ENCODE peak calls at places on chromosomes 1 and 21, in five cellular contexts. One of them, this sample, is unnamed.

GRCh38 chr1:156639601-156640101 is 2.3 kb upstream of the BCAN start:
- DNase-seq in IMR-90: no peak
- DNase-seq in A549: no peak
- DNase-seq in Peyer's patch: no peak
- DNase-seq in K562: no peak
- DNase-seq in this sample: no peak

GRCh38 chr1:174352117-174352516 is 95.6 kb upstream of the GPR52 start:
- DNase-seq in IMR-90: no peak
- DNase-seq in A549: no peak
- DNase-seq in Peyer's patch: no peak
- DNase-seq in K562: no peak
- DNase-seq in this sample: no peak

GRCh38 chr1:204405988-204406387 is 5.6 kb downstream of the PPP1R15B start:
- DNase-seq in IMR-90: no peak
- DNase-seq in A549: no peak
- DNase-seq in Peyer's patch: no peak
- DNase-seq in K562: no peak
- DNase-seq in this sample: no peak

GRCh38 chr1:39407889-39408640 is 83.4 kb upstream of the BMP8A start:
- DNase-seq in IMR-90: no peak
- DNase-seq in A549: no peak
- DNase-seq in Peyer's patch: no peak
- DNase-seq in K562: no peak
- DNase-seq in this sample: no peak

GRCh38 chr1:5718716-5719632 is 273.3 kb downstream of the NPHP4 start:
- DNase-seq in IMR-90: no peak
- DNase-seq in A549: no peak
- DNase-seq in Peyer's patch: no peak
- DNase-seq in K562: no peak
- DNase-seq in this sample: no peak

GRCh38 chr21:45142469-45142868 is 68.1 kb downstream of the ADARB1 start:
- DNase-seq in IMR-90: peak; percentile 84
- DNase-seq in A549: no peak
- DNase-seq in Peyer's patch: no peak
- DNase-seq in K562: no peak
- DNase-seq in this sample: no peak

GRCh38 chr1:234827181-234827580 is 217.2 kb upstream of the IRF2BP2 start:
- DNase-seq in IMR-90: no peak
- DNase-seq in A549: no peak
- DNase-seq in Peyer's patch: no peak
- DNase-seq in K562: no peak
- DNase-seq in this sample: no peak

GRCh38 chr1:109265741-109266330 is 16.5 kb downstream of the CELSR2 start:
- DNase-seq in IMR-90: no peak
- DNase-seq in A549: no peak
- DNase-seq in Peyer's patch: no peak
- DNase-seq in K562: no peak
- DNase-seq in this sample: no peak

GRCh38 chr1:39105841-39106765 is 80.0 kb downstream of the NDUFS5 start:
- DNase-seq in IMR-90: no peak
- DNase-seq in A549: peak; percentile 46
- DNase-seq in Peyer's patch: no peak
- DNase-seq in K562: peak; percentile 73
- DNase-seq in this sample: no peak

GRCh38 chr1:191022856-191023255 is 545.2 kb upstream of the BRINP3 start:
- DNase-seq in IMR-90: peak; percentile 57
- DNase-seq in A549: no peak
- DNase-seq in Peyer's patch: no peak
- DNase-seq in K562: no peak
- DNase-seq in this sample: no peak

GRCh38 chr1:153510984-153511410 is 24.8 kb downstream of the S100A6 start:
- DNase-seq in IMR-90: peak; percentile 74
- DNase-seq in A549: peak; percentile 84
- DNase-seq in Peyer's patch: peak; percentile 72
- DNase-seq in K562: peak; percentile 86
- DNase-seq in this sample: no peak

GRCh38 chr1:171048014-171048413 is 42.7 kb upstream of the FMO3 start:
- DNase-seq in IMR-90: no peak
- DNase-seq in A549: no peak
- DNase-seq in Peyer's patch: no peak
- DNase-seq in K562: no peak
- DNase-seq in this sample: no peak

GRCh38 chr1:172658871-172659453 is at the start of gene FASLG:
- DNase-seq in IMR-90: peak; percentile 14
- DNase-seq in A549: no peak
- DNase-seq in Peyer's patch: no peak
- DNase-seq in K562: no peak
- DNase-seq in this sample: no peak

GRCh38 chr1:67431869-67432578 is 1.8 kb upstream of the SERBP1 start:
- DNase-seq in IMR-90: no peak
- DNase-seq in A549: no peak
- DNase-seq in Peyer's patch: no peak
- DNase-seq in K562: peak; percentile 27
- DNase-seq in this sample: no peak

GRCh38 chr1:103198076-103198475 is 89.8 kb upstream of the COL11A1 start:
- DNase-seq in IMR-90: no peak
- DNase-seq in A549: no peak
- DNase-seq in Peyer's patch: no peak
- DNase-seq in K562: no peak
- DNase-seq in this sample: no peak

GRCh38 chr1:168726311-168726710 is 2.7 kb downstream of the DPT start:
- DNase-seq in IMR-90: no peak
- DNase-seq in A549: no peak
- DNase-seq in Peyer's patch: no peak
- DNase-seq in K562: no peak
- DNase-seq in this sample: no peak

GRCh38 chr1:168728452-168729404 is at the start of gene DPT:
- DNase-seq in IMR-90: peak; percentile 9
- DNase-seq in A549: no peak
- DNase-seq in Peyer's patch: no peak
- DNase-seq in K562: no peak
- DNase-seq in this sample: no peak

GRCh38 chr1:168731244-168731643 is 2.2 kb upstream of the DPT start:
- DNase-seq in IMR-90: no peak
- DNase-seq in A549: no peak
- DNase-seq in Peyer's patch: no peak
- DNase-seq in K562: no peak
- DNase-seq in this sample: no peak

GRCh38 chr1:168726719-168727118 is 2.3 kb downstream of the DPT start:
- DNase-seq in IMR-90: no peak
- DNase-seq in A549: no peak
- DNase-seq in Peyer's patch: no peak
- DNase-seq in K562: no peak
- DNase-seq in this sample: no peak

GRCh38 chr1:168729405-168729802 is 398 bp upstream of the DPT start:
- DNase-seq in IMR-90: no peak
- DNase-seq in A549: no peak
- DNase-seq in Peyer's patch: no peak
- DNase-seq in K562: no peak
- DNase-seq in this sample: no peak
- TF ChIP-seq POLR2A in IMR-90: no peak
- TF ChIP-seq POLR2A in A549: no peak
- TF ChIP-seq POLR2A in Peyer's patch: no peak
- TF ChIP-seq POLR2A in K562: no peak
- TF ChIP-seq POLR2A in this sample: no peak

GRCh38 chr1:23263380-23263887 is 46.1 kb upstream of the HTR1D start:
- DNase-seq in IMR-90: no peak
- DNase-seq in A549: peak; percentile 23
- DNase-seq in Peyer's patch: no peak
- DNase-seq in K562: no peak
- DNase-seq in this sample: no peak
- H3K4me3 ChIP-seq in IMR-90: no peak overlapping the region
- H3K4me3 ChIP-seq in A549: no peak overlapping the region
- H3K4me3 ChIP-seq in Peyer's patch: no peak overlapping the region
- H3K4me3 ChIP-seq in K562: no peak overlapping the region
- H3K4me3 ChIP-seq in this sample: no peak overlapping the region

GRCh38 chr1:215569987-215570824 is 3.1 kb downstream of the KCTD3 start:
- DNase-seq in IMR-90: peak; percentile 20
- DNase-seq in A549: no peak
- DNase-seq in Peyer's patch: no peak
- DNase-seq in K562: no peak
- DNase-seq in this sample: no peak
- H3K27ac ChIP-seq in IMR-90: no peak overlapping the region
- H3K27ac ChIP-seq in A549: peak overlapping the region; percentile 10
- H3K27ac ChIP-seq in Peyer's patch: peak overlapping the region; percentile 61
- H3K27ac ChIP-seq in K562: peak overlapping the region; percentile 82
- H3K27ac ChIP-seq in this sample: peak overlapping the region; percentile 45

GRCh38 chr1:3422638-3423037 is 31.8 kb upstream of the ARHGEF16 start:
- DNase-seq in IMR-90: no peak
- DNase-seq in A549: no peak
- DNase-seq in Peyer's patch: no peak
- DNase-seq in K562: no peak
- DNase-seq in this sample: no peak

GRCh38 chr1:3425486-3426215 is 28.8 kb upstream of the ARHGEF16 start:
- DNase-seq in IMR-90: no peak
- DNase-seq in A549: no peak
- DNase-seq in Peyer's patch: no peak
- DNase-seq in K562: no peak
- DNase-seq in this sample: no peak

GRCh38 chr1:3420218-3420951 is 34.1 kb upstream of the ARHGEF16 start:
- DNase-seq in IMR-90: no peak
- DNase-seq in A549: no peak
- DNase-seq in Peyer's patch: no peak
- DNase-seq in K562: no peak
- DNase-seq in this sample: no peak

GRCh38 chr1:3423896-3424610 is 30.4 kb upstream of the ARHGEF16 start:
- DNase-seq in IMR-90: no peak
- DNase-seq in A549: no peak
- DNase-seq in Peyer's patch: no peak
- DNase-seq in K562: no peak
- DNase-seq in this sample: no peak

GRCh38 chr1:3423245-3423829 is 31.1 kb upstream of the ARHGEF16 start:
- DNase-seq in IMR-90: no peak
- DNase-seq in A549: no peak
- DNase-seq in Peyer's patch: no peak
- DNase-seq in K562: peak; percentile 28
- DNase-seq in this sample: no peak
- TF ChIP-seq POLR2A in IMR-90: no peak
- TF ChIP-seq POLR2A in A549: no peak
- TF ChIP-seq POLR2A in Peyer's patch: no peak
- TF ChIP-seq POLR2A in K562: no peak
- TF ChIP-seq POLR2A in this sample: no peak

DNA sequence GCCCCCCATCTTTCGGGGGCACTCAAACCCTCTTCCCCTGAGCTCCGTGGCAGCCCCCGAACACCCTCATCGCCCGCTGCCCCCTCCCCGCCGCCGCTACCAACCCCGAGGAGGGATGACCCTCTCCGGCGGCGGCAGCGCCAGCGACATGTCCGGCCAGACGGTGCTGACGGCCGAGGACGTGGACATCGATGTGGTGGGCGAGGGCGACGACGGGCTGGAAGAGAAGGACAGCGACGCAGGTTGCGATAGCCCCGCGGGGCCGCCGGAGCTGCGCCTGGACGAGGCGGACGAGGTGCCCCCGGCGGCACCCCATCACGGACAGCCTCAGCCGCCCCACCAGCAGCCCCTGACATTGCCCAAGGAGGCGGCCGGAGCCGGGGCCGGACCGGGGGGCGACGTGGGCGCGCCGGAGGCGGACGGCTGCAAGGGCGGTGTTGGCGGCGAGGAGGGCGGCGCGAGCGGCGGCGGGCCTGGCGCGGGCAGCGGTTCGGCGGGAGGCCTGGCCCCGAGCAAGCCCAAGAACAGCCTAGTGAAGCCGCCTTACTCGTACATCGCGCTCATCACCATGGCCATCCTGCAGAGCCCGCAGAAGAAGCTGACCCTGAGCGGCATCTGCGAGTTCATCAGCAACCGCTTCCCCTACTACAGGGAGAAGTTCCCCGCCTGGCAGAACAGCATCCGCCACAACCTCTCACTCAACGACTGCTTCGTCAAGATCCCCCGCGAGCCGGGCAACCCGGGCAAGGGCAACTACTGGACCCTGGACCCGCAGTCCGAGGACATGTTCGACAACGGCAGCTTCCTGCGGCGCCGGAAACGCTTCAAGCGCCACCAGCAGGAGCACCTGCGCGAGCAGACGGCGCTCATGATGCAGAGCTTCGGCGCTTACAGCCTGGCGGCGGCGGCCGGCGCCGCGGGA is 838 bp downstream of the FOXD3 start:
- DNase-seq in IMR-90: no peak
- DNase-seq in A549: peak; percentile 69
- DNase-seq in Peyer's patch: no peak
- DNase-seq in K562: peak; percentile 30
- DNase-seq in this sample: no peak
- H3K4me3 ChIP-seq in IMR-90: no peak overlapping the region
- H3K4me3 ChIP-seq in A549: peak overlapping the region; percentile 90
- H3K4me3 ChIP-seq in Peyer's patch: peak overlapping the region; percentile 52
- H3K4me3 ChIP-seq in K562: peak overlapping the region; percentile 50
- H3K4me3 ChIP-seq in this sample: peak overlapping the region; percentile 50

DNA sequence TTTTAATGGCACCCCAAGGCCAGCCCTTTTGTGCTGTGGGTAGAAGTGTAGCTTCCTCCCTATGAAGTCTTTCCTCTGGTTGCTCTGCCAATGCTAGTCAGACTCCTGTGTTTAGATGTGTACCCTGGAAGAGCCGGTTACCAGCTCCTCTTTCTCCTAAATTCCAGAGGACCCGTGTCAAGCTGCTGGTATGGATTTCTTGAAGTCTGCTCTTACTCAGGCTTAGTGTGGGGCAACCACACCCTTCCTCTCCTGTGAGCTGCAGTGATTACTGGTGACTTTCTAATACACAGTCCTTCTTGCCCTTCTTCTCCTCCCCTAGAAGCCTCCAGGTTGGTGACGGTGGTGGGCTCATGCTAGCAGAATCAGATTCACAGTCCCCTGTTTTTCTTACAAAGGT is 74.1 kb upstream of the AKT3 start:
- DNase-seq in IMR-90: peak; percentile 67
- DNase-seq in A549: peak; percentile 36
- DNase-seq in Peyer's patch: no peak
- DNase-seq in K562: no peak
- DNase-seq in this sample: no peak
- H3K27ac ChIP-seq in IMR-90: peak overlapping the region; percentile 6
- H3K27ac ChIP-seq in A549: peak overlapping the region; percentile 74
- H3K27ac ChIP-seq in Peyer's patch: no peak overlapping the region
- H3K27ac ChIP-seq in K562: no peak overlapping the region
- H3K27ac ChIP-seq in this sample: no peak overlapping the region